ENCODE peak calls at places on chromosomes 5 and 9, in eight cellular contexts. Z is heart left ventricle, C is GM06990, I is BJ, R is DND-41, V is hepatocyte, L is A549, Q is astrocyte of the spinal cord. N is an unnamed sample.

GRCh38 chr9:87973122-87973521 is 1.2 kb downstream of the CDK20 start:
- DNase-seq in Z (no peak), C (no peak), I (no peak), R (no peak), Q (no peak), V (no peak), L (no peak), N (no peak)

GRCh38 chr9:23730364-23730763 is 95.7 kb downstream of the ELAVL2 start:
- DNase-seq in L (no peak), R (no peak), V (no peak), I (no peak), C (no peak), Z (no peak), Q (no peak), N (no peak)

GRCh38 chr9:90300901-90301688 is 341.5 kb downstream of the DIRAS2 start:
- DNase-seq in V (peak), C (no peak), Z (peak), R (no peak), L (peak), Q (peak), I (peak), N (peak)

GRCh38 chr9:134328841-134329575 is 2.8 kb downstream of the RXRA start:
- DNase-seq in R (no peak), Q (no peak), V (peak), L (no peak), Z (peak), I (no peak), C (no peak), N (no peak)

GRCh38 chr5:54357371-54358058 is 47.1 kb upstream of the ARL15 start:
- DNase-seq in Z (no peak), Q (no peak), C (no peak), R (no peak), V (no peak), L (no peak), I (no peak), N (no peak)

GRCh38 chr5:169095410-169095772 is 205.5 kb downstream of the SLIT3 start:
- DNase-seq in Q (no peak), R (no peak), I (no peak), V (no peak), Z (no peak), C (no peak), L (no peak), N (no peak)

GRCh38 chr5:54090495-54091084 is 219.8 kb downstream of the ARL15 start:
- DNase-seq in C (no peak), I (peak), Z (no peak), V (no peak), Q (peak), R (no peak), L (peak), N (peak)

GRCh38 chr9:8960254-8960653 is 1160.7 kb upstream of the DMAC1 start:
- DNase-seq in I (no peak), L (no peak), V (no peak), Z (no peak), R (no peak), C (no peak), Q (no peak), N (no peak)

GRCh38 chr9:78821126-78821822 is 524.3 kb downstream of the PSAT1 start:
- DNase-seq in Z (no peak), C (no peak), R (no peak), Q (peak), L (peak), V (peak), I (no peak), N (no peak)

GRCh38 chr9:35909687-35910612 is 660 bp downstream of the SPAAR start:
- DNase-seq in Z (peak), Q (no peak), L (no peak), I (no peak), C (no peak), R (no peak), V (no peak), N (no peak)

GRCh38 chr5:180157866-180158265 is 51.1 kb downstream of the RASGEF1C start:
- DNase-seq in R (no peak), L (no peak), I (no peak), Z (no peak), V (no peak), Q (no peak), C (no peak), N (no peak)

GRCh38 chr9:115327441-115328122 is 209.6 kb upstream of the TNC start:
- DNase-seq in L (no peak), Q (peak), V (no peak), Z (no peak), C (no peak), I (peak), R (no peak), N (no peak)

GRCh38 chr5:179149278-179149677 is 89.1 kb downstream of the ZNF354C start:
- DNase-seq in C (no peak), V (no peak), Q (no peak), R (no peak), I (no peak), L (no peak), Z (peak), N (no peak)

GRCh38 chr5:36374275-36374862 is 72.7 kb upstream of the RANBP3L start:
- DNase-seq in L (no peak), Z (no peak), Q (peak), C (no peak), V (no peak), I (peak), R (no peak), N (no peak)

GRCh38 chr9:114140401-114140800 is 14.9 kb upstream of the COL27A1 start:
- DNase-seq in Z (no peak), C (no peak), R (no peak), I (no peak), L (no peak), V (no peak), Q (no peak), N (no peak)

GRCh38 chr9:96553070-96553469 is 66.6 kb downstream of the CDC14B start:
- DNase-seq in R (no peak), L (no peak), Q (peak), C (no peak), V (peak), I (peak), Z (no peak), N (peak)

GRCh38 chr9:81182421-81182820 is 506.9 kb downstream of the TLE1 start:
- DNase-seq in Q (peak), R (no peak), Z (no peak), C (no peak), I (no peak), V (peak), L (no peak), N (no peak)

GRCh38 chr5:96614110-96614691 is 48.0 kb upstream of the CAST start:
- DNase-seq in Q (peak), L (peak), Z (no peak), V (peak), R (peak), I (peak), C (peak), N (peak)

GRCh38 chr9:98168952-98169488 is 23.4 kb downstream of the CORO2A start:
- DNase-seq in V (peak), Q (peak), I (no peak), L (no peak), C (peak), R (no peak), Z (peak), N (no peak)

GRCh38 chr5:76386360-76386759 is 16.7 kb upstream of the IQGAP2 start:
- DNase-seq in R (no peak), Q (no peak), Z (no peak), V (no peak), L (no peak), I (no peak), C (no peak), N (no peak)

DNA sequence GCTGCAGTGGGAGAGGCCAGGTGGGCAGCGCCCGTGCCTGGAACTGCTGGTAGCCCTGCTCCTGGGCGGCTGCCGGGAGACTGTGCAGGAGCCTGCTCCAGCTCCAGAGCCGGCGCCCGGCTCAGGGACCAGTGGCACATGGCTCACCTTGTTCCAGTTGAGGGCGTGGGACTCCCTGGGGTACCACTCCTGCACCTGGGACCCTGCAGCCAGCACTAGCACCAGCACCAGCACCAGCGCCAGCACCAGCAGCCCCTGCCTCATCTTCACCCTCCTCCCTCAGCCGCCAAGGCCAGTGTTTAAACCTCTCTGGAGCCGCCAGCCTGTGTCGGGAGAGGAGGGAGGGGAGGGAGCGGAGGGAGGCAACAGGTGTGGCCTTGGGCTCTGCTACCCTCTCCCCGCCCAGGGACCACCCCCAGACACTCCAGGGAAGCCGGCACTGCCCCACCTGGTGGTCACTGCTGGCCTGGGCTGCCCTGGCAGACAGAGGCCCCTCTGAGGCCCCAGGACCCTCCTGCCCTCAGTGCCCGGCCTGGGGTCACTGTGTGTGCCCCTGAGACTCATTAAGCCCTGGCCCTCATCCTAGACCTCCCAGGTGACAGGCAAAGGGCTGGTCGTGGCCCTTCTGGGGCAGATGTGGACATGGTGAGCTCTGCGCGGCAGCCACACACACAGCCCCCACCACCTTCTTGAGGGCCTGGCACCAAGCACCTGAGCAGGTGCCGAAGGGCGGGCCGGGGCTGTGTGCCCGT is at the start of gene LCN10:
- DNase-seq in Z (no peak), C (no peak), L (no peak), R (no peak), Q (no peak), I (no peak), V (peak), N (no peak)
- TF ChIP-seq CTCF in Z (peak), C (peak), L (peak), R (no peak), Q (peak), I (peak), V (peak), N (peak)

DNA sequence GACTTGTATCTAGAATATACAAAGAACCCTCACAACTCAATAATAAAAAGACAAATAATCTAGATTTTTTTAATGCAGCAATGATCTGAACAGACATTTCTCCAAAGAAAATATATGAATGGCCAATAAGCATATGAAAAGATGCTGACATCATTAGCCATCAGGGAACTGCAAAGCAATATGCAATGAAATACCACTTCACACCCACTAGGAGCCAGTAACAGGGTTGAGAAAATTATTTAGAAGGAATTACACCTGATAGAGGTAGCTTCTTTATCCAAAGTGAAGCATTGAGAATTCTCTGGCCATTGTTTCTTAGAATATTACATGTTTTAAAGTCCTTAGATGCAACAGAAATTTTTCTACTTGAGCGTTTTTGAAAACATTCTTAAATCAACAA is 316.9 kb downstream of the KCNN2 start:
- DNase-seq in I (no peak), V (no peak), Z (no peak), R (no peak), Q (no peak), L (no peak), C (no peak), N (no peak)
- TF ChIP-seq CTCF in I (no peak), V (no peak), Z (no peak), R (no peak), Q (no peak), L (no peak), C (no peak), N (no peak)

DNA sequence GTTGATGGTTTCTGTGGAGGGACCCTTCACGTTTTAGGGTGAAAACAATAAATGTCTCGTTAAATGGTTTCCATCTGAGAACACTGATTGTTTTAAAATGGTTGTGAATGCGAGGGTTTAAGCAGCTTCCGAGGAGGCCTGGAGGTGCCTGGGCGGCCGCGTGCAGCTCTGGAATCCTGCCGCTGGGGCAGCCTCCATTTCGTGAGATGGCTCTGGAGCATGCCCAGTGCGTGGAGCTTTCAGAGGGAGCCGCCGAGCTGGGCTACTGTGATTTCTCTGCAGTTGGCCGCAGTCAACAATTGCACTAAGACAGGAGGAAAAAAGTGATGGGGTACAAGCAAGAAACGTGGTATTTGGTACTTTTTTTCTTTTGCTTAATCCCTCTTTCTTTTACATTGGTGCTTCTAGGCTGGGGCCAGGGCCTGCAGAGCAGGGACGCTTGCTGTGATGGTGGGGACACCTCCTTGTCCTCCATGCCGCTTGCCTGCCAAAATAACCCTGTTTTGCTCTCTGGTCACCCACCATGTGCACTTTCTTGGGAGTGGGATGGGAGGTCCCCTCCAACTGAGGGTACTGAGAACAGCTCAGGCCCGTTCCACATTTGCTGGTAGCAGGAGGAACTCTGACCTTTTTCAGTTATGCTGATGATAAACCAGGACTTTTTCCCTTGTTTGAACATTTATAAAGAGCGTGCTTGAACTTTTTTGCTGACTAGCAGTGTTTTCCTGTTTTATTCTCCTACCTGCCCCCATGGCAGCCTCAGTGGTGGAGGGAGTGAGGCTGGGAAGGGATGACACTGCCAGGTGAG is 47.1 kb downstream of the EHMT1 start:
- DNase-seq in Z (no peak), R (no peak), V (peak), C (no peak), I (no peak), L (no peak), Q (peak), N (no peak)
- TF ChIP-seq CTCF in Z (no peak), R (no peak), V (peak), C (no peak), I (peak), L (no peak), Q (peak), N (peak)

GRCh38 chr5:172549708-172550095 is 91.4 kb upstream of the NEURL1B start:
- DNase-seq in V (no peak), R (no peak), C (no peak), I (no peak), Q (no peak), Z (no peak), L (no peak), N (no peak)
- TF ChIP-seq CTCF in V (no peak), R (no peak), C (no peak), I (no peak), Q (no peak), Z (no peak), L (no peak), N (no peak)

GRCh38 chr5:34538026-34538672 is 118.0 kb upstream of the RAI14 start:
- DNase-seq in L (no peak), C (no peak), R (no peak), I (no peak), Q (no peak), V (no peak), Z (no peak), N (no peak)
- TF ChIP-seq CTCF in L (peak), C (peak), R (peak), I (peak), Q (peak), V (no peak), Z (no peak), N (peak)

DNA sequence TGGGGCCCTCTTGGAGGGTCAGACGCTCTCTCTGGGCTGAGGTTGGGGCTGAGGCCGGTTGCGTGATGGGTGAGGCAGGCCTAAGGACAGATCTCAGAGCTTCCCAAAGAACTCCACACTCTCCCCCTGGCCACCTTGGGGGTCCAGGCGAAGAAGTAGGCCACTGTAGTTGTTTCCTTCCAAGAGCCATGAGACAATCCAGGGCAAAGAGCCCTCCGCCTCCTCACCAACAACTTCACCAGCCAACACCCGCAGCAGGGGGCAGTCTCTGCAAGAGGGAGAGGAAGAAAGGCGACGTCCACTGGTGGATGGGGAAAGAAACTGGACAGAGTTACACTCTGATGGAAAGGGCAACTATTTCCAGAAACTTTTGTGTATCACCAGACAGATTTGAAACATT is 10.7 kb downstream of the SLC35A4 start:
- DNase-seq in V (no peak), Q (no peak), I (no peak), Z (no peak), C (no peak), L (no peak), R (no peak), N (no peak)
- TF ChIP-seq CTCF in V (no peak), Q (peak), I (peak), Z (peak), C (peak), L (peak), R (no peak), N (peak)

DNA sequence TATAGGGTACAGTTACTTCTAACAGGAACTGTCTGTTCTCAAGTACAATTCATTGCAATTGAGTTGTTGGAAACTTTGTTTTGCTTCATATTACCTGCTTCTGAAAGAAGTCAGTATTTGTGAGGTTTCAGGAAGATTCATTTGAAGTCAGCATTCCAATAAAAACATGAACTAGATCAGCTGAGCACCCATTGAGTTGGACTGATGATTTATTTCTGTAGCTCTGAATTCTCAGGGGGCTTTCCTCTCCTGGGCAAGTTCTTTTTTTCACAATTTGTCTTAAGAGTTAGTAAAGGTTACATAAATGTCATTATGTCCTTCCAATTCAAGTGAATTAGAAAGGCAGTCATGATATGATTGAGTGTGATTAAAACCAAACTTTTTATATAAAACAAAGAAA is 16.2 kb upstream of the KIF2A start:
- DNase-seq in Z (no peak), Q (no peak), L (no peak), V (no peak), C (no peak), I (no peak), R (no peak), N (no peak)
- TF ChIP-seq CTCF in Z (no peak), Q (no peak), L (no peak), V (no peak), C (no peak), I (no peak), R (no peak), N (no peak)

DNA sequence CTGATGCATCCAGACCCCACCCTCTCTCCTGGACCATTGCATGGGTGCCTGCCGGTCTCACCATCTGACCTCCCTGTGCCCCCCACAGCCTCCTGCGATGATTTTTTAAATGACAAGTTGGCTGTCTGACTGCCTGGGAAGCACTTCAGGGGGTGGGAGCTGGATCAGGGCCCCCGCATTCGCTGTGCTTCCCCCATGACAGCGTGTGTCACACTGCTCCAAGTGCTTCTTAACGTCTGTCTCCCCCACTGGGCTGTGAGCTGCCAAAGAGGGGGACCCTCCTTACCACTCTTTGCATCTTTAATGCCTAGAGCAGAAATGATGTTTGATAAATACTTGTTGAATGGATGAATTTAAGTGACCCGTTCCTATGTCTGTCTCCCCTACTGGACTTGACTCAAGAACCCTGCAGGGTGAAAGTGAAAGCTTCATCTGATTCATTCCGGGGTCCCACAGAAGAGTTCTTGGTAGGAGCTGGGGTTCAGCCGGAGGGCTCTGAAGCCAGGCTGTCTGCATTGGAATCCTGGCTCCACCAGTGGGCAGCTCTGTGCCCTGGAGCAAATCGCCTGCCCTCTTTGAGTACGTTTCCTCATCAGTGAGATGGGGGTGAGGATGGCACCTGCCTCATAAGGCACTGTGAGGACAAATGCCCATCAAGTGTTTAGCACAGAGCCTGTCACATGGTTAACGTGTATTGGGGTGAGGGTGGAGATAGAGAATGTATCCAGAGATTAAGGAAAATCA is 7.6 kb upstream of the EGR1 start:
- DNase-seq in V (peak), R (no peak), C (no peak), I (no peak), Z (no peak), Q (no peak), L (no peak), N (no peak)
- TF ChIP-seq CTCF in V (no peak), R (no peak), C (no peak), I (peak), Z (no peak), Q (no peak), L (no peak), N (no peak)

DNA sequence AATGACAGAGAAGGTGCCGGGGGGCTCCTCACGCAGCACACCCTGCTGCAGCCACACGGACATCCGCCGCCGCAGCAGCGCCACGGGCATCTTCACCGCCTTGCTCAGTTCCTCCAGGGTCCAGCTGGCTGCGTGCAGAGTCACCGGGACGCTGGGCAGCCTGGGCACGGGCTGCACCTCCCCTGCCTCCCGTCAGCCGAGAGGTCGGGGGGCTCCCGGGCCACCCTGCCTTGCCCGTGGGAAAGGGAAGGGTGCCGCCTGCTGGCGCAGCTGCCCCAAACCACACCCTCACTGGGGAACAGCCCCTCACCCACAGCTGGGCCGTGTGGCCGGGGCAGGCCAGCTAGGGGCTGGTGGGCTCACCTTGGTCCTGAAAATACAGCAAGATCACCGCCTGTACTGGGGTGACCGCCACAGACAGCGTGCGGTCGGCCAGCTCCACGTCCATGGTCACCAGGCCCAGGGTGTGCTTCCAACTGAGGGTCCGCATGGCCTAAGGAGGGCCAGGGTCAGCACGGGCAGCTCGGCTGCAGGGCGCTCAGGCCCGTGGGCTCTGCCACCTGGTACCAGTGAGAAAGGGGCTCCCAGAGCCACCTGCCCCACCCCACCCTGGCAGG is 3.6 kb upstream of the TMEM210 start:
- DNase-seq in Q (no peak), C (no peak), V (no peak), R (peak), L (no peak), I (no peak), Z (no peak), N (no peak)
- TF ChIP-seq CTCF in Q (peak), C (peak), V (no peak), R (peak), L (no peak), I (no peak), Z (no peak), N (no peak)